ENCODE peak calls at places on chromosomes 2 and 18, in six cellular contexts. One of them, this sample, is unnamed.

GRCh38 chr2:6008186-6008585 is 316.0 kb downstream of the SOX11 start:
- DNase-seq in epithelial cell of esophagus: no peak
- DNase-seq in AG09309: no peak
- DNase-seq in GM12865: no peak
- DNase-seq in astrocyte: no peak
- DNase-seq in CD4-positive, CD25-positive, alpha-beta regulatory T cell: no peak
- DNase-seq in this sample: no peak

GRCh38 chr2:224369028-224369632 is 32.8 kb downstream of the FAM124B start:
- DNase-seq in AG09309: no peak
- DNase-seq in astrocyte: no peak
- DNase-seq in GM12865: peak; percentile 48
- DNase-seq in CD4-positive, CD25-positive, alpha-beta regulatory T cell: no peak
- DNase-seq in epithelial cell of esophagus: peak; percentile 53
- DNase-seq in this sample: peak; percentile 18

GRCh38 chr2:197614532-197614931 is 60.9 kb downstream of the RFTN2 start:
- DNase-seq in CD4-positive, CD25-positive, alpha-beta regulatory T cell: no peak
- DNase-seq in astrocyte: no peak
- DNase-seq in GM12865: no peak
- DNase-seq in epithelial cell of esophagus: peak; percentile 14
- DNase-seq in AG09309: no peak
- DNase-seq in this sample: no peak

GRCh38 chr18:61738488-61738887 is 154.3 kb downstream of the RNF152 start:
- DNase-seq in AG09309: no peak
- DNase-seq in GM12865: no peak
- DNase-seq in astrocyte: peak; percentile 13
- DNase-seq in CD4-positive, CD25-positive, alpha-beta regulatory T cell: no peak
- DNase-seq in epithelial cell of esophagus: peak; percentile 18
- DNase-seq in this sample: no peak

GRCh38 chr2:109305494-109306187 is 176.6 kb downstream of the SH3RF3 start:
- DNase-seq in GM12865: no peak
- DNase-seq in epithelial cell of esophagus: no peak
- DNase-seq in AG09309: no peak
- DNase-seq in astrocyte: no peak
- DNase-seq in CD4-positive, CD25-positive, alpha-beta regulatory T cell: no peak
- DNase-seq in this sample: no peak

GRCh38 chr2:203745267-203745666 is 38.8 kb downstream of the CD28 start:
- DNase-seq in AG09309: no peak
- DNase-seq in GM12865: no peak
- DNase-seq in epithelial cell of esophagus: no peak
- DNase-seq in CD4-positive, CD25-positive, alpha-beta regulatory T cell: no peak
- DNase-seq in astrocyte: no peak
- DNase-seq in this sample: no peak

GRCh38 chr2:19607400-19607799 is 249.0 kb upstream of the OSR1 start:
- DNase-seq in astrocyte: peak; percentile 50
- DNase-seq in GM12865: no peak
- DNase-seq in epithelial cell of esophagus: no peak
- DNase-seq in AG09309: no peak
- DNase-seq in CD4-positive, CD25-positive, alpha-beta regulatory T cell: no peak
- DNase-seq in this sample: no peak

GRCh38 chr18:57956495-57956894 is 87.5 kb upstream of the NEDD4L start:
- DNase-seq in AG09309: no peak
- DNase-seq in astrocyte: no peak
- DNase-seq in CD4-positive, CD25-positive, alpha-beta regulatory T cell: no peak
- DNase-seq in epithelial cell of esophagus: no peak
- DNase-seq in GM12865: no peak
- DNase-seq in this sample: no peak

GRCh38 chr18:33558529-33558928 is 19.5 kb upstream of the ASXL3 start:
- DNase-seq in CD4-positive, CD25-positive, alpha-beta regulatory T cell: no peak
- DNase-seq in AG09309: no peak
- DNase-seq in epithelial cell of esophagus: peak; percentile 59
- DNase-seq in GM12865: no peak
- DNase-seq in astrocyte: no peak
- DNase-seq in this sample: no peak

GRCh38 chr2:224659726-224660125 is 56.4 kb downstream of the CCDC195 start:
- DNase-seq in AG09309: no peak
- DNase-seq in epithelial cell of esophagus: no peak
- DNase-seq in astrocyte: no peak
- DNase-seq in GM12865: no peak
- DNase-seq in CD4-positive, CD25-positive, alpha-beta regulatory T cell: no peak
- DNase-seq in this sample: no peak

GRCh38 chr2:83969085-83969484 is 490.0 kb downstream of the SUCLG1 start:
- DNase-seq in CD4-positive, CD25-positive, alpha-beta regulatory T cell: no peak
- DNase-seq in GM12865: no peak
- DNase-seq in epithelial cell of esophagus: no peak
- DNase-seq in AG09309: no peak
- DNase-seq in astrocyte: no peak
- DNase-seq in this sample: no peak

GRCh38 chr2:238163494-238164198 is 4.9 kb downstream of the ERFE start:
- DNase-seq in CD4-positive, CD25-positive, alpha-beta regulatory T cell: no peak
- DNase-seq in epithelial cell of esophagus: no peak
- DNase-seq in astrocyte: no peak
- DNase-seq in AG09309: no peak
- DNase-seq in GM12865: no peak
- DNase-seq in this sample: no peak

GRCh38 chr2:195051401-195051800 is 605.6 kb upstream of the SLC39A10 start:
- DNase-seq in CD4-positive, CD25-positive, alpha-beta regulatory T cell: no peak
- DNase-seq in GM12865: no peak
- DNase-seq in epithelial cell of esophagus: peak; percentile 58
- DNase-seq in AG09309: no peak
- DNase-seq in astrocyte: peak; percentile 39
- DNase-seq in this sample: no peak

GRCh38 chr2:38168710-38169480 is 92.9 kb upstream of the CYP1B1 start:
- DNase-seq in AG09309: no peak
- DNase-seq in astrocyte: peak; percentile 87
- DNase-seq in GM12865: peak; percentile 27
- DNase-seq in epithelial cell of esophagus: peak; percentile 43
- DNase-seq in CD4-positive, CD25-positive, alpha-beta regulatory T cell: no peak
- DNase-seq in this sample: no peak

GRCh38 chr2:88654714-88655113 is 27.4 kb upstream of the EIF2AK3 start:
- DNase-seq in CD4-positive, CD25-positive, alpha-beta regulatory T cell: no peak
- DNase-seq in epithelial cell of esophagus: peak; percentile 53
- DNase-seq in AG09309: no peak
- DNase-seq in astrocyte: peak; percentile 75
- DNase-seq in GM12865: no peak
- DNase-seq in this sample: no peak

GRCh38 chr2:126804347-126804746 is 94.3 kb upstream of the TEX51 start:
- DNase-seq in epithelial cell of esophagus: no peak
- DNase-seq in AG09309: no peak
- DNase-seq in GM12865: no peak
- DNase-seq in CD4-positive, CD25-positive, alpha-beta regulatory T cell: no peak
- DNase-seq in astrocyte: no peak
- DNase-seq in this sample: no peak

GRCh38 chr2:38260469-38260868 is 116.6 kb downstream of the ATL2 start:
- DNase-seq in CD4-positive, CD25-positive, alpha-beta regulatory T cell: no peak
- DNase-seq in GM12865: peak; percentile 71
- DNase-seq in AG09309: no peak
- DNase-seq in epithelial cell of esophagus: no peak
- DNase-seq in astrocyte: no peak
- DNase-seq in this sample: no peak

GRCh38 chr2:231479455-231479854 is 15.2 kb upstream of the NCL start:
- DNase-seq in epithelial cell of esophagus: no peak
- DNase-seq in AG09309: no peak
- DNase-seq in CD4-positive, CD25-positive, alpha-beta regulatory T cell: no peak
- DNase-seq in astrocyte: no peak
- DNase-seq in GM12865: no peak
- DNase-seq in this sample: no peak

GRCh38 chr18:78638889-78639596 is 340.6 kb upstream of the SALL3 start:
- DNase-seq in CD4-positive, CD25-positive, alpha-beta regulatory T cell: no peak
- DNase-seq in epithelial cell of esophagus: no peak
- DNase-seq in GM12865: no peak
- DNase-seq in AG09309: no peak
- DNase-seq in astrocyte: no peak
- DNase-seq in this sample: no peak

GRCh38 chr2:26067980-26068507 is 34.2 kb downstream of the RAB10 start:
- DNase-seq in CD4-positive, CD25-positive, alpha-beta regulatory T cell: no peak
- DNase-seq in astrocyte: no peak
- DNase-seq in AG09309: no peak
- DNase-seq in epithelial cell of esophagus: no peak
- DNase-seq in GM12865: peak; percentile 30
- DNase-seq in this sample: no peak

GRCh38 chr2:105769504-105769903 is 24.8 kb downstream of the NCK2 start:
- DNase-seq in astrocyte: no peak
- DNase-seq in epithelial cell of esophagus: no peak
- DNase-seq in GM12865: no peak
- DNase-seq in AG09309: no peak
- DNase-seq in CD4-positive, CD25-positive, alpha-beta regulatory T cell: no peak
- DNase-seq in this sample: no peak

GRCh38 chr2:150134223-150134858 is 353.1 kb downstream of the RND3 start:
- DNase-seq in AG09309: no peak
- DNase-seq in epithelial cell of esophagus: no peak
- DNase-seq in GM12865: no peak
- DNase-seq in astrocyte: peak; percentile 88
- DNase-seq in CD4-positive, CD25-positive, alpha-beta regulatory T cell: no peak
- DNase-seq in this sample: no peak

GRCh38 chr2:239528883-239529282 is 128.1 kb upstream of the HDAC4 start:
- DNase-seq in CD4-positive, CD25-positive, alpha-beta regulatory T cell: no peak
- DNase-seq in epithelial cell of esophagus: no peak
- DNase-seq in AG09309: no peak
- DNase-seq in GM12865: no peak
- DNase-seq in astrocyte: no peak
- DNase-seq in this sample: no peak

DNA sequence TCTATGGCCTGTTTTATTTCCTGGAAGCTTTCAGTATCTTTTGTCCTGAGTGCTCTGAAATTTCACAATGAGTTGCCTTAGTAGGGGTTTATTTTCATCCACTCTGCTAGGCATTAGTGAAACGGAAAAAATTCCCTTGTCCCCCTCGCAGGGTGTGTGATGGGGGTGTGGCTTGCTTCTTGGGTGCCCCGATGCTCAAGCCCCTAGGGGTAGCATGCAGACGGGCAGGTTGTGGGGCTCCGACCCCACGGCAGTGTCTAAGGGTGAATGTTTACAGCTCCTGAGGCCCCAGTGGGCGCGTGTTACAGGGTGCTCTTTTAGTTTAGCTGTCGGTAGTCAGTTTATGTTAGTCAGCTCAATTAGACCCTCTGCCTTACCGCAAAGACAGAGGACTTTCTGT is 32.2 kb upstream of the MAP4K4 start:
- DNase-seq in CD4-positive, CD25-positive, alpha-beta regulatory T cell: no peak
- DNase-seq in astrocyte: no peak
- DNase-seq in GM12865: no peak
- DNase-seq in AG09309: no peak
- DNase-seq in epithelial cell of esophagus: no peak
- DNase-seq in this sample: no peak
- H3K4me3 ChIP-seq in CD4-positive, CD25-positive, alpha-beta regulatory T cell: no peak overlapping the region
- H3K4me3 ChIP-seq in astrocyte: no peak overlapping the region
- H3K4me3 ChIP-seq in GM12865: no peak overlapping the region
- H3K4me3 ChIP-seq in AG09309: no peak overlapping the region
- H3K4me3 ChIP-seq in epithelial cell of esophagus: no peak overlapping the region
- H3K4me3 ChIP-seq in this sample: no peak overlapping the region

DNA sequence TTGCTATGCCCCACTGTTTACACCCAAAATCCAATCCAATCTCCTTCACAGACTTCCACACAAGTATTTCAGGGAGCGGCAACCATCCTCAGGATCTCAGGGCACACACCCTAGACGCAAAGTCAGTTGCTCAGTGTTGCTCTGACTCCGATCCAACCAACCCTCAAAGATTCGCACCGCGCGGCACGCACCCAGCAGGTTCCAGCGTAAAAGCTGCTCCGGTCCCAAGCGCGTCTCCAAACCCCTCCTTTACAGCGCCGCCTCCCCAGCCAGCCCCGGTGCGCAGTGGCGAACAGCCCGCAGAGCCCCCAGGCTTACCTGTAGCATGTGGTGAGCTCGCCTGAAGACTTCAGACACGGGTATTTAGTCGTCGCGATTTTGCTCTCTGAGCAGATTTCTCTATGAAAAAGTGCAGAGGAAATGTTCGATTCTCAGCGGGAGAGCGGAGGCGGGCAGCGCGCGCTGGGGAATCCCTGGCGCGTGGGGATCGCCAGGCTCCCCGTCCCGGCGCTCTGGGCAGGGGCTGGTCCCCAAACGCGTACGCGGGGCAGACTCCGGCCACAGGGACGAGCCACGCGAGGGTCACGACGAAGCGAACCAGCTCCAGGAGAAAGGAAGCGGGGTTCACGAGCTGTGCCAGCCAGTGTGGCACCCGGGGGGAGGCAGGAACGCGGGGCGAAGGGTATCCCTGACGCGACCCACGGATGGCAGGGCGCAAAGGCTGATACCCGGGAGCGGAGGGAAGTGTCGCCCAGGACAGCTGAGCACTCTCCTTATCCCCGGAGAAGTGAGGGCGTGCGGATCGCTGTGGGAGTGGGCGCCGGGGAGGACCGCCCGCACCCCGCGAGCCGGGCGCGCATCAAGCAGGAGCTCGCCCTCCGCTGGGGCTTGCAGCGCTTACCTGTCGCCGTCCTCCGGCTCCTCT is 650 bp downstream of the CCBE1 start:
- DNase-seq in GM12865: no peak
- DNase-seq in AG09309: no peak
- DNase-seq in astrocyte: peak; percentile 59
- DNase-seq in CD4-positive, CD25-positive, alpha-beta regulatory T cell: no peak
- DNase-seq in epithelial cell of esophagus: peak; percentile 72
- DNase-seq in this sample: no peak
- H3K4me3 ChIP-seq in GM12865: no peak overlapping the region
- H3K4me3 ChIP-seq in AG09309: peak overlapping the region; percentile 82
- H3K4me3 ChIP-seq in astrocyte: peak overlapping the region; percentile 71
- H3K4me3 ChIP-seq in CD4-positive, CD25-positive, alpha-beta regulatory T cell: no peak overlapping the region
- H3K4me3 ChIP-seq in epithelial cell of esophagus: peak overlapping the region; percentile 53
- H3K4me3 ChIP-seq in this sample: peak overlapping the region; percentile 44

DNA sequence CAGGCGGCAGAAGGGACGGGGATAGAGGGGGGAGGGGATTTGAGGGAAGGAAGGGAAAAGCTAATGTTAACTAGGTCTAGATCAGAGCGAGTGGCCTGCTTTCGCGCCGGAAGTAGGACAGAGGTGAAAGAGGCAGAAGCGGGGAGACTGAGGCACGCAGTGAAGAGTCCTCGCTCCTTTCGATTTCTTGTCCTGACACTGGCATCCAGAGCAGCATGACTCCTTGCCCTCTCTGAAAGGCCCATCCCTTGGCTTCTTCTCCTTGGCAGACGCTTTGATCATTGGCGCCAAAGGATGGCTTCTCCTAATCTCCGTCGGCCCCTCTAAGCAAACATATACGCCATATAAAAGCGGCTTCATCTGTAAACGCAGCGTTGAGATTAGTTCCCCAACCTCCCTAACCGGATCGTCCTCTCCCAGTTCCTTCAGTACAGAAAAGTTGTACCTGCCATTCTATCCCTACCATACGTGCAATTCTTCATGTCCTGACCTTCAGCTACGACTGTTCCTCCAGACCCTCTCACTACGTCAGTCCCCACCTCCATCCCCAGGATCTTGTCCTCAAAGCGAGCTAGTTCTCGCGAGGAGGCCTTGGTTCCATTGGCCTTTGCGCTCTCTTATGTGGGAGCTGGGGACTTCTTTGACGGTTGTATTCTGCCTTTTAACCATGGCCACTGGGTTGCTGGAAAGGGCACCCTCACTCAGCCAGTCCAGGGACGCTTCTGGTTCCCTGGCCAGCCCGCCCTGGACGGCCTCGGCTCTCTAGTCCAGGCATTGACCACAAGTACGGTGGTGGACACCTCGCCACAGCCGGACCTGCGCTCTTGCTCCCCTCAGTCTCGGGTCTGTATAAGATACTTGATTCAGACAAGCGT is 857 bp upstream of the NEUROD1 start:
- DNase-seq in epithelial cell of esophagus: no peak
- DNase-seq in GM12865: no peak
- DNase-seq in CD4-positive, CD25-positive, alpha-beta regulatory T cell: no peak
- DNase-seq in astrocyte: no peak
- DNase-seq in AG09309: no peak
- DNase-seq in this sample: no peak
- H3K4me3 ChIP-seq in epithelial cell of esophagus: no peak overlapping the region
- H3K4me3 ChIP-seq in GM12865: peak overlapping the region; percentile 25
- H3K4me3 ChIP-seq in CD4-positive, CD25-positive, alpha-beta regulatory T cell: no peak overlapping the region
- H3K4me3 ChIP-seq in astrocyte: peak overlapping the region; percentile 1
- H3K4me3 ChIP-seq in AG09309: peak overlapping the region; percentile 14
- H3K4me3 ChIP-seq in this sample: peak overlapping the region; percentile 30

GRCh38 chr2:30301551-30301950 is 70.2 kb downstream of the LBH start:
- DNase-seq in GM12865: no peak
- DNase-seq in astrocyte: no peak
- DNase-seq in epithelial cell of esophagus: peak; percentile 34
- DNase-seq in CD4-positive, CD25-positive, alpha-beta regulatory T cell: no peak
- DNase-seq in AG09309: no peak
- DNase-seq in this sample: no peak
- H3K4me3 ChIP-seq in GM12865: no peak overlapping the region
- H3K4me3 ChIP-seq in astrocyte: no peak overlapping the region
- H3K4me3 ChIP-seq in epithelial cell of esophagus: no peak overlapping the region
- H3K4me3 ChIP-seq in CD4-positive, CD25-positive, alpha-beta regulatory T cell: no peak overlapping the region
- H3K4me3 ChIP-seq in AG09309: no peak overlapping the region
- H3K4me3 ChIP-seq in this sample: no peak overlapping the region